ENCODE peak calls at places on chromosomes 13 and 19, in four cellular contexts. X is fibroblast of pulmonary artery, C is body of pancreas, F is neural progenitor cell. W is an unnamed sample.

GRCh38 chr19:46714523-46715106 is 2.3 kb downstream of the PRKD2 start:
- DNase-seq in X (no peak), F (no peak), C (no peak), W (no peak)

GRCh38 chr19:29785955-29786589 is 25.7 kb upstream of the CCNE1 start:
- DNase-seq in X (no peak), C (no peak), F (no peak), W (no peak)

GRCh38 chr13:112849500-112849899 is 119.5 kb upstream of the MCF2L start:
- DNase-seq in F (no peak), C (peak; percentile 28), X (no peak), W (peak; percentile 54)

GRCh38 chr19:56245062-56245740 is 27.3 kb upstream of the EDDM13 start:
- DNase-seq in F (no peak), C (no peak), X (no peak), W (no peak)

GRCh38 chr19:45097776-45098520 is 5.0 kb downstream of the PPP1R37 start:
- DNase-seq in F (no peak), C (peak; percentile 53), X (peak; percentile 92), W (no peak)

GRCh38 chr19:2942928-2943640 is 1.7 kb downstream of the ZNF77 start:
- DNase-seq in X (no peak), F (no peak), C (no peak), W (no peak)

GRCh38 chr19:6766357-6767080 is 716 bp downstream of the SH2D3A start:
- DNase-seq in X (no peak), F (no peak), C (peak; percentile 18), W (no peak)

GRCh38 chr19:47039239-47039874 is 9.1 kb downstream of the TMEM160 start:
- DNase-seq in F (no peak), C (no peak), X (no peak), W (no peak)

GRCh38 chr19:33953592-33953991 is 156.9 kb downstream of the KCTD15 start:
- DNase-seq in C (no peak), F (no peak), X (peak; percentile 3), W (no peak)

GRCh38 chr13:38686635-38687245 is at the start of gene FREM2:
- DNase-seq in C (peak; percentile 80), F (peak; percentile 97), X (peak; percentile 9), W (no peak)

GRCh38 chr19:32201661-32202060 is 143.7 kb upstream of the ZNF507 start:
- DNase-seq in X (no peak), F (peak; percentile 21), C (no peak), W (no peak)

DNA sequence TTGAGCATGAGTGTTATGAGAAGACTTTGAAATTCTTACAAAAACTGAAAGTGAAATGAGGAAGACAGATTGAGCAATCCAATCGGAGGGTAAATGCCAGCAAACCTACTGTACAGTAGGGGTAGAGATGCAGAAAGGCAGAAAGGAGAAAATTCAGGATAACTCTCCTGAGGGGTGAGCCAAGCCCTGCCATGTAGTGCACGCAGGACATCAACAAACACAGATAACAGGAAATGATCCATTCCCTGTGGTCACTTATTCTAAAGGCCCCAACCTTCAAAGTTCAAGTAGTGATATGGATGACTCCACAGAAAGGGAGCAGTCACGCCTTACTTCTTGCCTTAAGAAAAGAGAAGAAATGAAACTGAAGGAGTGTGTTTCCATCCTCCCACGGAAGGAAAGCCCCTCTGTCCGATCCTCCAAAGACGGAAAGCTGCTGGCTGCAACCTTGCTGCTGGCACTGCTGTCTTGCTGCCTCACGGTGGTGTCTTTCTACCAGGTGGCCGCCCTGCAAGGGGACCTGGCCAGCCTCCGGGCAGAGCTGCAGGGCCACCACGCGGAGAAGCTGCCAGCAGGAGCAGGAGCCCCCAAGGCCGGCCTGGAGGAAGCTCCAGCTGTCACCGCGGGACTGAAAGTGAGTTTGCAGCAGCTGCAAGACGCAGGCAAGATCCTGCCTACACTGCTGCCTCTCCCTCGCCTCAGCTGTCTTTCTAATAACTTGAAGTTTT is at the start of gene TNFSF13B:
- DNase-seq in C (peak; percentile 74), F (peak; percentile 53), X (peak; percentile 53), W (no peak)
- H3K4me3 ChIP-seq in C (no peak within 1 kb of the TSS), F (no peak within 1 kb of the TSS), X (peak within 1 kb of the TSS; percentile 49), W (no peak within 1 kb of the TSS)

GRCh38 chr19:8697671-8698432 is 743 bp downstream of the ACTL9 start:
- DNase-seq in F (peak; percentile 41), C (no peak), X (no peak), W (no peak)
- TF ChIP-seq CTCF in F (peak; percentile 44), C (no peak), X (no peak), W (peak; percentile 16)

GRCh38 chr19:23241433-23241832 is 8.8 kb downstream of the ZNF724 start:
- DNase-seq in F (no peak), C (no peak), X (no peak), W (no peak)
- H3K4me3 ChIP-seq in F (no peak overlapping the region), C (no peak overlapping the region), X (no peak overlapping the region), W (no peak overlapping the region)

GRCh38 chr19:52188822-52189744 is 769 bp upstream of the PPP2R1A start:
- DNase-seq in X (no peak), F (no peak), C (no peak), W (no peak)
- TF ChIP-seq CTCF in X (no peak), F (no peak), C (no peak), W (no peak)

GRCh38 chr19:9494096-9494495 is 4.3 kb downstream of the ZNF560 start:
- DNase-seq in C (no peak), F (no peak), X (no peak), W (no peak)

GRCh38 chr19:9500796-9501195 is 2.4 kb upstream of the ZNF560 start:
- DNase-seq in C (no peak), X (no peak), F (no peak), W (no peak)

DNA sequence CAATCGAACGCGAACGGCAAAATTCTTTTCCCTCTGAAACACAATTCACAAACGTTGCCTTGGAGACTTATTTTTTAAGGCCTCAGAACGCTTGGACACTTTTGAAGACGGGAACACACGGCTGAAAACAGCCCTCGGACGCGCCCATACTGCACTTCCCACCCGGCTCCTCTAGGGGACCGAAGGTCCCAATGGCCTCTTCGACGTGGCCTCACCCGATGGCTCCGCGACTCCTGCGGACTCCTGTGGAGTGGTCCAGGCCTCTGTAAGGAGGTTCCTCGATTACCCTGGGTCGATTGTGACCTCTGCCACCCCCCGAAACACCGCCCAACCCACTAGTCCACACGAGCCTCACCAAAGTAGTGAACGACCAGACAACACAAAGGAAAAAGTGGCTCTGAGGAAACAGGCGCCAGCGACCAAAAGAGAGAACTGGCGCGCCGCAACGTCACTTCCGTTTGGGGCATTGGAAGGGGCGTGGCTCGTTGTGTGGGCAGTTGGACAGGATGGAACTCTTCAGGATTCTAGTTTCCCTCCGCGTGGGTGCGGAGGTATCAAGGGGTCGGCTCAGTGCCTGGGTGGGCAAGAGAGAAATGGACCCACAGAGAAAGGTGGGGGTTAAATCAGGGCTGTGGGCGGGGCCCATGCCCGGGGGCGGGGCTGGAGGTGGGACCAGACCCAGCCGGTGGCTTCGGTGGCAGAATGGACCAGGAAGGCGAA is at the start of gene ZNF560:
- DNase-seq in F (no peak), C (no peak), X (peak; percentile 27), W (no peak)
- H3K4me3 ChIP-seq in F (no peak within 1 kb of the TSS), C (no peak within 1 kb of the TSS), X (peak within 1 kb of the TSS; percentile 40), W (peak within 1 kb of the TSS; percentile 24)

GRCh38 chr13:41413907-41414306 is 43.4 kb upstream of the RGCC start:
- DNase-seq in F (no peak), X (no peak), C (no peak), W (no peak)

GRCh38 chr13:41409611-41410010 is 47.7 kb upstream of the RGCC start:
- DNase-seq in C (no peak), X (no peak), F (no peak), W (no peak)

GRCh38 chr13:41408061-41408460 is 49.3 kb upstream of the RGCC start:
- DNase-seq in C (no peak), X (no peak), F (no peak), W (no peak)

GRCh38 chr13:41411060-41411459 is 46.3 kb upstream of the RGCC start:
- DNase-seq in F (no peak), C (no peak), X (no peak), W (no peak)

DNA sequence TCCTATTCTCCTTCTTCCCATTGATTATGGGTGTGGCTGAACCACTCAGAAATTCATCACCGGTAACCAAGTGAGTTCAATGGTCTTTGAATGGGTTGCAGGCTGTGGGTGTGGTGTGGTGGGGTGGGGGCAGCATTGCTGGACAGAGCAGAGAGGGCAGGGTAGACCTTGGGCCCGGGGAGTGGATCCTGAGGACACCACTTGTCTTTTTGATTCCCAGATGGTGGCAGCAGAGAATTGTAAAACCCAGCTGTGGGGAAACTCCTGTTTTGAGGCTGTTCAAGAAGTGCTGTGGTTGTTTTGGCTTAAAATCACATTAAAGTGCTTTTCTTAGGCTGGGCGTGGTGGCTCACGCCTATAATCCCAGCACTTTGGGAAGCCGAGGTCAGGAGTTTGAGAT is 45.8 kb upstream of the RGCC start:
- DNase-seq in C (no peak), F (peak; percentile 57), X (peak; percentile 76), W (no peak)
- TF ChIP-seq CTCF in C (no peak), F (peak; percentile 55), X (peak; percentile 41), W (peak; percentile 49)

DNA sequence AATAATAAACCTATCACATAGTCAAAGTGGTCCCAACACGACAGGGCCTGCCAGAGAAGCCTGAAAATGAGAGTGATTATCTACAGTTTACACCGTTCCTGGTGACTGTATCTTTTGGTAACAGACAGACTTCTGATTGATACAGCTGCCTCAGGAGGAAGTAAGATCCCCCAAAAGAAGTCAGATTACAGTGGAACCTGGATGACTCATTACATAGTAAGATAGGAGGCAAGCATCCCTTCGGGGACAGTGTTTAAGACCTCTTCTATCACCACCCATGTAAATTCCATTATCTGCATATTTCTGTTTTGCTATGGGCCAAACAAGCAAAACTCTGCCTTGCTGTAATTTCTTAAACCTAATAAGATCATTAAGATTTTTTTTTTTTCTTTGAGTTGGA is 44.0 kb upstream of the FLT1 start:
- DNase-seq in F (no peak), X (no peak), C (no peak), W (no peak)
- H3K4me3 ChIP-seq in F (no peak overlapping the region), X (no peak overlapping the region), C (no peak overlapping the region), W (no peak overlapping the region)

GRCh38 chr13:113862766-113863510 is 938 bp downstream of the GAS6 start:
- DNase-seq in C (peak; percentile 65), X (peak; percentile 25), F (peak; percentile 72), W (no peak)

GRCh38 chr13:113864303-113864890 is 521 bp upstream of the GAS6 start:
- DNase-seq in F (no peak), X (no peak), C (no peak), W (no peak)

GRCh38 chr13:113861433-113862030 is 2.3 kb downstream of the GAS6 start:
- DNase-seq in C (no peak), F (no peak), X (no peak), W (no peak)

GRCh38 chr13:113862191-113862765 is 1.6 kb downstream of the GAS6 start:
- DNase-seq in X (no peak), C (no peak), F (no peak), W (no peak)

DNA sequence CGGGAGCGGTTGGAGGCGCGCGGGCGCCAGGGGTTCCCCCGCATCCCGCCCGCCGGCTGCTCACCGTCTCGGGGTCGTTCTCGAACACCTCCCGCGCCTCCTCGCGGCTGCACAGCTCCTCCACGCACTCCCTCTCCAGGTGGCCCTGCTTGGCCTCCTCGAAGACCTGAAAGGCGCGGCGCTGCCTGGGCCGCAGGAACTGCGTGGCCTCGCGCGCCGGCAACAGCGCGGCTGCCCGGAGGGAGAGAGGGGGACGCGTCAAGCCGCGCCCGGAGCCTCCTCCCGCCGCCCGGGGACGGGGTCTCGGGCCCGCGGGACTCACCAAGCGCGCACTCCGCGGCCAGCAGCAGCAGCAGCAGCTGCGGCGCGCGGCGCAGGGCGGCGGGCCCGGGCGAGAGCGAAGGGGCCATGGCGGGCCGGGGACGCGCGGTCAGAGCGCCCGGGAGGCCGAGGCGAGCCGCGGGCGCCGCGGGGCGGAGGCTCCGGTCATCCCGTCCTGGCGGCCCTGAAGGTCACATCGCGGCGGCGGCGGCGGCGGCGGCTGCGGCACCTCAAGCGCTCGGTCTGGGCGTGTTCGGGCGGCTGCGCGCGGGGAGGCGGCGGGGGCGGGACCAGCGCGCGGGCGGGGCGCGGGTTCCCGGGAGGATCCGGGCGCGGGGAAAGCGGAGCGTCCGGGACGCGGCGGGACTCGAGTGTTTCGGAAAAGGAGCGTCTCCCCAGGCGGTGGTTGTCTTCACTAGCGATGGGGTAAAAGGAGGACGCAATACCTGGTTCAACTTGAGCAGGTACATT is at the start of gene GAS6:
- DNase-seq in C (peak; percentile 74), X (peak; percentile 35), F (peak; percentile 79), W (no peak)
- TF ChIP-seq CTCF in C (no peak), X (no peak), F (no peak), W (peak; percentile 37)

W was measured in LNCaP clone FGC.